ENCODE peak calls at places on chromosomes 11 and 22, in ten cellular contexts. One of them, this sample, is unnamed.
A peak's percentile ranks its signal among the peaks of the same experiment; 100 is the strongest.

GRCh38 chr22:45304971-45305370 is 4.8 kb upstream of the FAM118A start:
- DNase-seq in esophagus squamous epithelium: no peak
- DNase-seq in SK-N-SH: no peak
- DNase-seq in A549: no peak
- DNase-seq in endodermal cell: no peak
- DNase-seq in cardiac muscle cell: no peak
- DNase-seq in neural progenitor cell: no peak
- DNase-seq in heart left ventricle: no peak
- DNase-seq in hepatocyte: no peak
- DNase-seq in suprapubic skin: no peak
- DNase-seq in this sample: no peak

GRCh38 chr11:123084454-123084853 is 22.5 kb upstream of the HSPA8 start:
- DNase-seq in neural progenitor cell: no peak
- DNase-seq in endodermal cell: no peak
- DNase-seq in cardiac muscle cell: no peak
- DNase-seq in suprapubic skin: no peak
- DNase-seq in esophagus squamous epithelium: no peak
- DNase-seq in hepatocyte: no peak
- DNase-seq in SK-N-SH: no peak
- DNase-seq in heart left ventricle: no peak
- DNase-seq in A549: no peak
- DNase-seq in this sample: no peak

GRCh38 chr11:17508306-17508705 is 31.7 kb upstream of the ABCC8 start:
- DNase-seq in suprapubic skin: no peak
- DNase-seq in neural progenitor cell: no peak
- DNase-seq in cardiac muscle cell: no peak
- DNase-seq in endodermal cell: no peak
- DNase-seq in A549: no peak
- DNase-seq in heart left ventricle: no peak
- DNase-seq in hepatocyte: no peak
- DNase-seq in SK-N-SH: no peak
- DNase-seq in esophagus squamous epithelium: no peak
- DNase-seq in this sample: no peak

GRCh38 chr22:19723165-19723989 is at the start of gene GP1BB:
- DNase-seq in endodermal cell: peak; percentile 83
- DNase-seq in hepatocyte: peak; percentile 72
- DNase-seq in SK-N-SH: no peak
- DNase-seq in suprapubic skin: no peak
- DNase-seq in neural progenitor cell: peak; percentile 81
- DNase-seq in A549: peak; percentile 45
- DNase-seq in esophagus squamous epithelium: no peak
- DNase-seq in cardiac muscle cell: peak; percentile 90
- DNase-seq in heart left ventricle: peak; percentile 79
- DNase-seq in this sample: no peak

GRCh38 chr11:47980093-47980906 is at the start of gene PTPRJ:
- DNase-seq in suprapubic skin: no peak
- DNase-seq in A549: peak; percentile 65
- DNase-seq in esophagus squamous epithelium: no peak
- DNase-seq in hepatocyte: peak; percentile 86
- DNase-seq in heart left ventricle: peak; percentile 81
- DNase-seq in neural progenitor cell: peak; percentile 91
- DNase-seq in cardiac muscle cell: peak; percentile 88
- DNase-seq in SK-N-SH: peak; percentile 90
- DNase-seq in endodermal cell: peak; percentile 90
- DNase-seq in this sample: no peak

GRCh38 chr22:25816522-25817059 is 74.6 kb downstream of the MYO18B start:
- DNase-seq in A549: no peak
- DNase-seq in SK-N-SH: no peak
- DNase-seq in neural progenitor cell: no peak
- DNase-seq in cardiac muscle cell: no peak
- DNase-seq in suprapubic skin: no peak
- DNase-seq in hepatocyte: no peak
- DNase-seq in endodermal cell: no peak
- DNase-seq in esophagus squamous epithelium: no peak
- DNase-seq in heart left ventricle: no peak
- DNase-seq in this sample: no peak

GRCh38 chr11:119029069-119029339 is 1.7 kb downstream of the SLC37A4 start:
- DNase-seq in esophagus squamous epithelium: no peak
- DNase-seq in SK-N-SH: no peak
- DNase-seq in cardiac muscle cell: no peak
- DNase-seq in neural progenitor cell: no peak
- DNase-seq in heart left ventricle: no peak
- DNase-seq in A549: no peak
- DNase-seq in endodermal cell: peak; percentile 44
- DNase-seq in suprapubic skin: no peak
- DNase-seq in hepatocyte: no peak
- DNase-seq in this sample: no peak

GRCh38 chr11:66115638-66116410 is 45.8 kb downstream of the PACS1 start:
- DNase-seq in neural progenitor cell: peak; percentile 31
- DNase-seq in A549: no peak
- DNase-seq in hepatocyte: no peak
- DNase-seq in cardiac muscle cell: no peak
- DNase-seq in suprapubic skin: no peak
- DNase-seq in esophagus squamous epithelium: no peak
- DNase-seq in endodermal cell: no peak
- DNase-seq in heart left ventricle: no peak
- DNase-seq in SK-N-SH: no peak
- DNase-seq in this sample: no peak

GRCh38 chr22:43567691-43568308 is 156.0 kb downstream of the MPPED1 start:
- DNase-seq in SK-N-SH: no peak
- DNase-seq in A549: no peak
- DNase-seq in hepatocyte: no peak
- DNase-seq in neural progenitor cell: no peak
- DNase-seq in endodermal cell: no peak
- DNase-seq in esophagus squamous epithelium: no peak
- DNase-seq in suprapubic skin: no peak
- DNase-seq in cardiac muscle cell: no peak
- DNase-seq in heart left ventricle: no peak
- DNase-seq in this sample: no peak

GRCh38 chr22:46064966-46065666 is 85.2 kb upstream of the PPARA start:
- DNase-seq in hepatocyte: no peak
- DNase-seq in esophagus squamous epithelium: no peak
- DNase-seq in endodermal cell: peak; percentile 8
- DNase-seq in neural progenitor cell: no peak
- DNase-seq in cardiac muscle cell: no peak
- DNase-seq in suprapubic skin: peak; percentile 24
- DNase-seq in A549: no peak
- DNase-seq in SK-N-SH: no peak
- DNase-seq in heart left ventricle: no peak
- DNase-seq in this sample: no peak

GRCh38 chr11:116963813-116964212 is 126.4 kb upstream of the APOA1 start:
- DNase-seq in endodermal cell: no peak
- DNase-seq in esophagus squamous epithelium: no peak
- DNase-seq in cardiac muscle cell: no peak
- DNase-seq in suprapubic skin: no peak
- DNase-seq in hepatocyte: no peak
- DNase-seq in SK-N-SH: no peak
- DNase-seq in neural progenitor cell: no peak
- DNase-seq in A549: no peak
- DNase-seq in heart left ventricle: no peak
- DNase-seq in this sample: no peak

GRCh38 chr11:6505577-6506240 is 8.6 kb downstream of the DNHD1 start:
- DNase-seq in SK-N-SH: peak; percentile 62
- DNase-seq in neural progenitor cell: peak; percentile 51
- DNase-seq in esophagus squamous epithelium: no peak
- DNase-seq in endodermal cell: no peak
- DNase-seq in A549: peak; percentile 54
- DNase-seq in heart left ventricle: no peak
- DNase-seq in suprapubic skin: no peak
- DNase-seq in hepatocyte: peak; percentile 62
- DNase-seq in cardiac muscle cell: peak; percentile 29
- DNase-seq in this sample: no peak

GRCh38 chr11:119195680-119196079 is 10.4 kb downstream of the NHERF4 start:
- DNase-seq in suprapubic skin: no peak
- DNase-seq in hepatocyte: peak; percentile 64
- DNase-seq in endodermal cell: peak; percentile 97
- DNase-seq in neural progenitor cell: peak; percentile 63
- DNase-seq in cardiac muscle cell: peak; percentile 58
- DNase-seq in esophagus squamous epithelium: no peak
- DNase-seq in SK-N-SH: peak; percentile 50
- DNase-seq in heart left ventricle: no peak
- DNase-seq in A549: peak; percentile 63
- DNase-seq in this sample: no peak

GRCh38 chr11:68889948-68890446 is 13.6 kb downstream of the MRPL21 start:
- DNase-seq in neural progenitor cell: peak; percentile 71
- DNase-seq in cardiac muscle cell: peak; percentile 54
- DNase-seq in suprapubic skin: no peak
- DNase-seq in heart left ventricle: no peak
- DNase-seq in SK-N-SH: peak; percentile 89
- DNase-seq in A549: peak; percentile 42
- DNase-seq in hepatocyte: peak; percentile 74
- DNase-seq in esophagus squamous epithelium: no peak
- DNase-seq in endodermal cell: peak; percentile 87
- DNase-seq in this sample: no peak
- TF ChIP-seq CTCF in neural progenitor cell: peak; percentile 66
- TF ChIP-seq CTCF in cardiac muscle cell: peak; percentile 72
- TF ChIP-seq CTCF in suprapubic skin: peak; percentile 9
- TF ChIP-seq CTCF in heart left ventricle: peak; percentile 14
- TF ChIP-seq CTCF in SK-N-SH: peak; percentile 82
- TF ChIP-seq CTCF in A549: peak; percentile 47
- TF ChIP-seq CTCF in hepatocyte: peak; percentile 56
- TF ChIP-seq CTCF in esophagus squamous epithelium: no peak
- TF ChIP-seq CTCF in endodermal cell: peak; percentile 85
- TF ChIP-seq CTCF in this sample: peak; percentile 30

GRCh38 chr11:70540196-70540595 is 141.9 kb downstream of the CTTN start:
- DNase-seq in A549: no peak
- DNase-seq in esophagus squamous epithelium: no peak
- DNase-seq in endodermal cell: no peak
- DNase-seq in hepatocyte: no peak
- DNase-seq in SK-N-SH: no peak
- DNase-seq in heart left ventricle: peak; percentile 31
- DNase-seq in cardiac muscle cell: no peak
- DNase-seq in suprapubic skin: no peak
- DNase-seq in neural progenitor cell: no peak
- DNase-seq in this sample: peak; percentile 47

GRCh38 chr11:70542406-70542805 is 144.1 kb downstream of the CTTN start:
- DNase-seq in cardiac muscle cell: no peak
- DNase-seq in SK-N-SH: no peak
- DNase-seq in heart left ventricle: peak; percentile 32
- DNase-seq in endodermal cell: no peak
- DNase-seq in A549: no peak
- DNase-seq in esophagus squamous epithelium: no peak
- DNase-seq in hepatocyte: no peak
- DNase-seq in suprapubic skin: no peak
- DNase-seq in neural progenitor cell: no peak
- DNase-seq in this sample: no peak

GRCh38 chr11:70541699-70542098 is 143.4 kb downstream of the CTTN start:
- DNase-seq in heart left ventricle: peak; percentile 22
- DNase-seq in suprapubic skin: no peak
- DNase-seq in hepatocyte: no peak
- DNase-seq in SK-N-SH: no peak
- DNase-seq in esophagus squamous epithelium: no peak
- DNase-seq in endodermal cell: no peak
- DNase-seq in A549: no peak
- DNase-seq in cardiac muscle cell: no peak
- DNase-seq in neural progenitor cell: no peak
- DNase-seq in this sample: no peak

GRCh38 chr11:70542811-70543210 is 144.5 kb downstream of the CTTN start:
- DNase-seq in hepatocyte: no peak
- DNase-seq in A549: no peak
- DNase-seq in esophagus squamous epithelium: no peak
- DNase-seq in suprapubic skin: no peak
- DNase-seq in neural progenitor cell: no peak
- DNase-seq in endodermal cell: no peak
- DNase-seq in SK-N-SH: no peak
- DNase-seq in heart left ventricle: peak; percentile 26
- DNase-seq in cardiac muscle cell: no peak
- DNase-seq in this sample: no peak

GRCh38 chr11:70541176-70541575 is 142.8 kb downstream of the CTTN start:
- DNase-seq in heart left ventricle: peak; percentile 45
- DNase-seq in cardiac muscle cell: no peak
- DNase-seq in A549: no peak
- DNase-seq in neural progenitor cell: no peak
- DNase-seq in SK-N-SH: no peak
- DNase-seq in suprapubic skin: no peak
- DNase-seq in hepatocyte: no peak
- DNase-seq in endodermal cell: no peak
- DNase-seq in esophagus squamous epithelium: no peak
- DNase-seq in this sample: peak; percentile 11
- H3K9me3 ChIP-seq in heart left ventricle: peaks cover 3% of the 10 kb centered on the region
- H3K9me3 ChIP-seq in cardiac muscle cell: no peaks in the 10 kb centered on the region
- H3K9me3 ChIP-seq in A549: no peaks in the 10 kb centered on the region
- H3K9me3 ChIP-seq in neural progenitor cell: no peaks in the 10 kb centered on the region
- H3K9me3 ChIP-seq in SK-N-SH: no peaks in the 10 kb centered on the region
- H3K9me3 ChIP-seq in suprapubic skin: no peaks in the 10 kb centered on the region
- H3K9me3 ChIP-seq in hepatocyte: no peaks in the 10 kb centered on the region
- H3K9me3 ChIP-seq in endodermal cell: no peaks in the 10 kb centered on the region
- H3K9me3 ChIP-seq in esophagus squamous epithelium: no peaks in the 10 kb centered on the region
- H3K9me3 ChIP-seq in this sample: no peaks in the 10 kb centered on the region

DNA sequence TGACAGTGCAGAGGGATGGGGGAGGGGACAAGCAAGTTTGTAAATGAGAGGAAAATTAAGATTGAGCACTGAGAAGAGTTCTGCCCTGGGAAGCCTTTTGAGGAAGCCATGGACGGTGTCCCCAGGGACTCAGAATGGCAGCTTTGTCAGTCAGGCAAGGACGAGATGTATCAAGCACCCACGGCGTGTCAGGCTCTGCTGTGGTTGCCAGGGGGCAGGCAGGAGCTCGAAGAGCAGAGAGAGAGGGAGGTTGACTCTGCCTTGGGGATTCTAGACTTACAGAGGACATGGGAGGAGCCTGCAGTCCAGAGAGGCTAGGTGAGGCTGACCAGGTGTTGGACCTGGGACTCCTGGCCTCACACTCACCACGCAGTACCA is 29.1 kb upstream of the SYT7 start:
- DNase-seq in cardiac muscle cell: peak; percentile 47
- DNase-seq in heart left ventricle: no peak
- DNase-seq in endodermal cell: peak; percentile 88
- DNase-seq in esophagus squamous epithelium: no peak
- DNase-seq in SK-N-SH: peak; percentile 51
- DNase-seq in hepatocyte: peak; percentile 77
- DNase-seq in suprapubic skin: no peak
- DNase-seq in A549: peak; percentile 35
- DNase-seq in neural progenitor cell: peak; percentile 64
- DNase-seq in this sample: no peak
- TF ChIP-seq CTCF in cardiac muscle cell: peak; percentile 19
- TF ChIP-seq CTCF in heart left ventricle: no peak
- TF ChIP-seq CTCF in endodermal cell: peak; percentile 74
- TF ChIP-seq CTCF in esophagus squamous epithelium: no peak
- TF ChIP-seq CTCF in SK-N-SH: peak; percentile 11
- TF ChIP-seq CTCF in hepatocyte: peak; percentile 27
- TF ChIP-seq CTCF in suprapubic skin: no peak
- TF ChIP-seq CTCF in A549: no peak
- TF ChIP-seq CTCF in neural progenitor cell: peak; percentile 40
- TF ChIP-seq CTCF in this sample: no peak

DNA sequence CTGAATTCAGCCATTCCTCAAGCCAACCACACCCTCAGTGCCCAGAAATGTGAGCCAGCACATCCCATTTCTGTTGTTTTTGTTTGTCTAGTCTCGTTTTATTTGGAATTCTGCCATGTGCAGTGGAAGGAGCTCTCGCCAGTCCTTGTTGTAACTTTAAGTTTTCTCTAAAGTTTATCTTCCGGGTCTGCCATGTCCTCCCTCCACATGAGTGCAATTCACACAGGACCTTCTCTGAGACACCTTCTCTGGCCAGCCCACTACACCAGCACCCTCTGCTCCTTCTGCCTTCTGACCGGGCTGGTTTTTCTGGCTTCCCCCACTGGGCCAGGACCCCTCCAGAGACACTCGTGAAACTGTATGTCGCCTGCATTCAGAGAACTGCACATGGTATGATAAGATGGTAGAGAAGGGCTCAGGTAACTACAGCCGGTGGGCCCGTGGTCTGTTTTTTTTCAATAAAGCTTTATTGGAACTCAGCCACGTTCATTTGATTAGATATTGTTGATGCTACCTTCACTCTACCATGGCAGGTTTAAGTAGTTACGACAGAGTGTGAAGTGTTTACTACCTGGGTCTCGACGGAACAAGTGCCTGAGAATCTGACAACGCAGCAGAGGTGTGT is 513.9 kb downstream of the TBC1D22A start:
- DNase-seq in A549: no peak
- DNase-seq in SK-N-SH: no peak
- DNase-seq in neural progenitor cell: no peak
- DNase-seq in suprapubic skin: no peak
- DNase-seq in esophagus squamous epithelium: no peak
- DNase-seq in cardiac muscle cell: no peak
- DNase-seq in endodermal cell: no peak
- DNase-seq in heart left ventricle: no peak
- DNase-seq in hepatocyte: no peak
- DNase-seq in this sample: no peak
- H3K9me3 ChIP-seq in A549: no peaks in the 10 kb centered on the region
- H3K9me3 ChIP-seq in SK-N-SH: no peaks in the 10 kb centered on the region
- H3K9me3 ChIP-seq in neural progenitor cell: peaks cover 7% of the 10 kb centered on the region
- H3K9me3 ChIP-seq in suprapubic skin: no peaks in the 10 kb centered on the region
- H3K9me3 ChIP-seq in esophagus squamous epithelium: no peaks in the 10 kb centered on the region
- H3K9me3 ChIP-seq in cardiac muscle cell: no peaks in the 10 kb centered on the region
- H3K9me3 ChIP-seq in endodermal cell: peaks cover 72% of the 10 kb centered on the region
- H3K9me3 ChIP-seq in heart left ventricle: no peaks in the 10 kb centered on the region
- H3K9me3 ChIP-seq in hepatocyte: no peaks in the 10 kb centered on the region
- H3K9me3 ChIP-seq in this sample: no peaks in the 10 kb centered on the region